ENCODE peak calls at places on chromosomes 12 and 14, in five cellular contexts. M is IMR-90, K is mesenchymal stem cell, W is H9, Q is mesendoderm. L is an unnamed sample.
A peak's percentile ranks its signal among the peaks of the same experiment; 100 is the strongest.

GRCh38 chr14:93946104-93946503 is 19.0 kb downstream of the FAM181A start:
- DNase-seq in M (peak; percentile 49), W (no peak), Q (peak; percentile 20), K (peak; percentile 60), L (no peak)

GRCh38 chr12:56599041-56599440 is 31.1 kb downstream of the BAZ2A start:
- DNase-seq in Q (no peak), K (no peak), W (no peak), M (no peak), L (no peak)

GRCh38 chr14:68593806-68594536 is 198.9 kb downstream of the ZFP36L1 start:
- DNase-seq in M (peak; percentile 45), K (peak; percentile 73), Q (no peak), W (no peak), L (no peak)

GRCh38 chr14:86712176-86712575 is 1182.2 kb downstream of the FLRT2 start:
- DNase-seq in W (no peak), Q (no peak), M (peak; percentile 11), K (peak; percentile 5), L (no peak)

GRCh38 chr12:45849289-45849688 is 119.8 kb downstream of the ARID2 start:
- DNase-seq in M (peak; percentile 31), Q (no peak), K (peak; percentile 37), W (no peak), L (no peak)

GRCh38 chr14:104680056-104680805 is 9.2 kb upstream of the INF2 start:
- DNase-seq in Q (peak; percentile 68), M (peak; percentile 85), W (no peak), K (peak; percentile 87), L (no peak)

GRCh38 chr12:120677765-120678473 is 9.0 kb upstream of the MLEC start:
- DNase-seq in K (no peak), M (no peak), W (no peak), Q (no peak), L (no peak)

GRCh38 chr14:103141117-103141796 is 18.0 kb downstream of the TNFAIP2 start:
- DNase-seq in M (peak; percentile 38), K (no peak), Q (peak; percentile 87), W (peak; percentile 86), L (no peak)

GRCh38 chr14:105204206-105204930 is 23.3 kb upstream of the NUDT14 start:
- DNase-seq in W (no peak), K (no peak), M (no peak), Q (no peak), L (no peak)

GRCh38 chr12:27616356-27617150 is 79.7 kb upstream of the REP15 start:
- DNase-seq in Q (no peak), M (no peak), W (no peak), K (no peak), L (no peak)

GRCh38 chr14:44833376-44833775 is 128.4 kb downstream of the KLHL28 start:
- DNase-seq in Q (no peak), W (no peak), M (peak; percentile 43), K (peak; percentile 65), L (no peak)

DNA sequence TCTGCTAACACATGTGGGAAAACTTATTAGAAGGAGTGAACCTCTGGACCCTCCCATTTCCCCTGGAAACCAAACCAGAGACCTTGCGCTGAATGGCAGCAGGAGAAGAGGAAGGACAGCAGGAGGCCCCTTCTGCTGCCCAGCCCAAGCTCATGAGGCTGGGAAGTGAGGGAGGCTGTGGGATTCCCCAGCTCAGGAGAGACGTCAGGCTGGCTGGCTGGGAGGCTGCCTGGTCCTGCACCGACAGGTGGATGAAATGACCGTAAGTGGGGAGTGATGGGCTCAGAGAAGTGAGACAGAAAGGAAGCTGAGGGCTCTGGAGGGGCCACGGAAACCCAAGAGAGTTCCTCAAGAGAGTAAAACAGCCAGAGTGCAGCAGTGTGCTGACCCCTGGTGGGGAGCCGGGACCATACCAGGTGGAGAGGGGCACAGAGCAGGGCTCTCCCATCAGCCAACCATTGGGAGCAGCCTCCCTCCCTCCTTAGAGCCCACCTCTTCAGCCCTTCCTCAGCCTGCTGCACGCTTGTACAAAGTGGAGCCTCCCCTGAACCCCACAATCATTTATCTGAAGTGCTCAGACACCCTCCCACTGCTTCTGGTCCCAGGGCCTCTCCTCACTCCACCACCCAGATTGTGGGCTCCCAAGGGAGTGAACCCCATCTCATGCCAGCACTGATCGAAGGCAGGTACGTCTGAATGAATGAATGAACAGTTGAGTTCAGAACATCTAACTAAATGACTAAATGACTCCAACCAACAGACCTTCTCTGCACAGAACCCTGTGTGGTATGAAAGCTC is 14.0 kb downstream of the TAMALIN start:
- DNase-seq in K (peak; percentile 74), M (peak; percentile 47), W (peak; percentile 93), Q (peak; percentile 85), L (no peak)
- H2AK5ac ChIP-seq in K (no peak overlapping the region), M (no peak overlapping the region), W (no peak overlapping the region), Q (no peak overlapping the region), L (no peak overlapping the region)

GRCh38 chr14:39006721-39007410 is 96.2 kb downstream of the SEC23A start:
- DNase-seq in M (peak; percentile 36), W (no peak), K (peak; percentile 68), Q (peak; percentile 7), L (no peak)
- H3K27ac ChIP-seq in M (no peak overlapping the region), W (no peak overlapping the region), K (no peak overlapping the region), Q (no peak overlapping the region), L (no peak overlapping the region)

GRCh38 chr14:33062476-33062875 is 123.8 kb downstream of the NPAS3 start:
- DNase-seq in M (no peak), K (no peak), Q (no peak), W (no peak), L (no peak)

GRCh38 chr14:33061667-33062325 is 123.1 kb downstream of the NPAS3 start:
- DNase-seq in K (no peak), M (no peak), Q (peak; percentile 62), W (peak; percentile 25), L (no peak)

GRCh38 chr14:33056213-33056612 is 117.5 kb downstream of the NPAS3 start:
- DNase-seq in W (no peak), M (no peak), K (no peak), Q (no peak), L (no peak)

GRCh38 chr14:33052899-33053400 is 114.3 kb downstream of the NPAS3 start:
- DNase-seq in K (no peak), M (no peak), W (no peak), Q (no peak), L (no peak)

GRCh38 chr14:33057585-33057984 is 118.9 kb downstream of the NPAS3 start:
- DNase-seq in M (no peak), W (no peak), K (no peak), Q (no peak), L (no peak)
- H3K9ac ChIP-seq in M (no peak overlapping the region), W (no peak overlapping the region), K (no peak overlapping the region), Q (no peak overlapping the region), L (no peak overlapping the region)

GRCh38 chr12:22625671-22626251 is 790 bp downstream of the ETNK1 start:
- DNase-seq in Q (peak; percentile 81), M (peak; percentile 29), W (peak; percentile 67), K (peak; percentile 61), L (peak; percentile 61)
- H2AK5ac ChIP-seq in Q (no peak overlapping the region), M (peak overlapping the region; percentile 35), W (no peak overlapping the region), K (no peak overlapping the region), L (peak overlapping the region; percentile 78)

GRCh38 chr12:75815756-75816155 is 215.8 kb downstream of the PHLDA1 start:
- DNase-seq in W (no peak), Q (no peak), K (peak; percentile 60), M (peak; percentile 62), L (no peak)

GRCh38 chr12:75816892-75817291 is 214.7 kb downstream of the PHLDA1 start:
- DNase-seq in K (peak; percentile 65), M (peak; percentile 79), Q (no peak), W (no peak), L (no peak)

GRCh38 chr12:75813066-75813465 is 218.5 kb downstream of the PHLDA1 start:
- DNase-seq in W (no peak), M (no peak), Q (no peak), K (no peak), L (no peak)

GRCh38 chr12:75812341-75813018 is 219.1 kb downstream of the PHLDA1 start:
- DNase-seq in Q (no peak), W (peak; percentile 43), K (peak; percentile 58), M (peak; percentile 88), L (no peak)

GRCh38 chr12:75814856-75815754 is 216.5 kb downstream of the PHLDA1 start:
- DNase-seq in Q (no peak), M (peak; percentile 98), W (no peak), K (peak; percentile 97), L (no peak)
- H3K27ac ChIP-seq in Q (no peak overlapping the region), M (peak overlapping the region; percentile 79), W (no peak overlapping the region), K (peak overlapping the region; percentile 90), L (no peak overlapping the region)

GRCh38 chr12:12561305-12562015 is 1.2 kb downstream of the DUSP16 start:
- DNase-seq in W (peak; percentile 65), M (peak; percentile 46), Q (peak; percentile 71), K (peak; percentile 74), L (peak; percentile 40)

GRCh38 chr12:12562016-12562483 is 613 bp downstream of the DUSP16 start:
- DNase-seq in W (peak; percentile 51), M (peak; percentile 18), Q (peak; percentile 81), K (peak; percentile 58), L (peak; percentile 68)

GRCh38 chr12:12559699-12560296 is 2.9 kb downstream of the DUSP16 start:
- DNase-seq in Q (no peak), K (no peak), W (no peak), M (no peak), L (no peak)

GRCh38 chr12:12562585-12563245 is at the start of gene DUSP16:
- DNase-seq in W (peak; percentile 97), M (peak; percentile 95), K (peak; percentile 98), Q (peak; percentile 99), L (peak; percentile 92)

DNA sequence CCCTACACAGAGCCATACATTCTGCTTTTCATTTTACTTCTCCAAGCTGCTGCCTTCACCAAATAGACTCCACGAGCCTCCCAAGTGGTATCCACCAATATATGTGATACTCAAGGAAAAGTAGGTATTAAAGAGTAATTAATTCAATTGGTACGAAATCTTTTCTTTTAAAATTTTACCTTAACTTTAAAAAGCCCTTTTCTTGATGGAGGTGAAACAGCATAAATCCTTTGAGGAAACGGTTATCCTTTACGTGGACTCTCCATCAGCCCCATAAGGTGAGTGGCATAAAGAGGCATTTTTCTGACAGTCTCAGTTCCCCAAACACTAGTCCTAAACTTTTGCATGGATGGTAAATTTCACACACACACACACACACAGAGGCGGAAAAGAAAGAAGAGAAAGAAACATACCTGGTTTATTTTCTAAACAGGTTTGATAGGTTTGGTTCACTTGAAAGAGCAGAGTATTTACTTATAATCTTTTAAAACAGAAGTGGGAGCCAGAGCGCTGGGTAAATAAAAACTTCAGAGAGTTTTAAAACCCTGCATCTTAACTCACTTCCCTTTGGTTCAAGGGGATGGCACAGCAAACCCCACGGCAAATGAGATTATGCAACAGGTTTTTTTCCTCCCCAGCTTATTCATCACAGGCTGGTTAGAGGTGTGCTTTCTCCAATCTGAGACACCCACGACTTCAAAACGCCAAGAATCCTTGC is 1.9 kb downstream of the DUSP16 start:
- DNase-seq in W (no peak), M (peak; percentile 69), Q (peak; percentile 75), K (peak; percentile 81), L (peak; percentile 17)
- H3K9ac ChIP-seq in W (peak overlapping the region; percentile 96), M (peak overlapping the region; percentile 97), Q (peak overlapping the region; percentile 87), K (peak overlapping the region; percentile 97), L (no peak overlapping the region)

GRCh38 chr12:25384954-25385216 is 134.2 kb upstream of the KRAS start:
- DNase-seq in Q (no peak), M (no peak), K (no peak), W (no peak), L (no peak)
- H2AK5ac ChIP-seq in Q (peak overlapping the region; percentile 27), M (peak overlapping the region; percentile 95), K (no peak overlapping the region), W (no peak overlapping the region), L (no peak overlapping the region)